ENCODE peak calls at places on chromosome 18, in five cellular contexts. One of them, this sample, is unnamed.

GRCh38 chr18:26470011-26470637 is 78.2 kb downstream of the KCTD1 start:
- DNase-seq in PC-9: no peak
- DNase-seq in astrocyte of the spinal cord: peak; percentile 36
- DNase-seq in right lobe of liver: no peak
- DNase-seq in lower lobe of right lung: no peak
- DNase-seq in this sample: no peak

GRCh38 chr18:69257861-69258458 is 142.7 kb upstream of the DOK6 start:
- DNase-seq in astrocyte of the spinal cord: peak; percentile 73
- DNase-seq in lower lobe of right lung: no peak
- DNase-seq in PC-9: no peak
- DNase-seq in right lobe of liver: no peak
- DNase-seq in this sample: peak; percentile 82

GRCh38 chr18:658947-659533 is 1.6 kb downstream of the TYMS start:
- DNase-seq in astrocyte of the spinal cord: no peak
- DNase-seq in right lobe of liver: no peak
- DNase-seq in PC-9: no peak
- DNase-seq in lower lobe of right lung: no peak
- DNase-seq in this sample: no peak

GRCh38 chr18:12442946-12443345 is 35.2 kb downstream of the PRELID3A start:
- DNase-seq in right lobe of liver: no peak
- DNase-seq in astrocyte of the spinal cord: no peak
- DNase-seq in lower lobe of right lung: no peak
- DNase-seq in PC-9: no peak
- DNase-seq in this sample: peak; percentile 46

GRCh38 chr18:43919565-43919964 is 642.3 kb upstream of the SYT4 start:
- DNase-seq in lower lobe of right lung: no peak
- DNase-seq in astrocyte of the spinal cord: no peak
- DNase-seq in PC-9: no peak
- DNase-seq in right lobe of liver: no peak
- DNase-seq in this sample: peak; percentile 17

GRCh38 chr18:23503967-23504352 is 649 bp downstream of the RMC1 start:
- DNase-seq in PC-9: no peak
- DNase-seq in astrocyte of the spinal cord: no peak
- DNase-seq in right lobe of liver: no peak
- DNase-seq in lower lobe of right lung: no peak
- DNase-seq in this sample: no peak

GRCh38 chr18:42274488-42275137 is 319.6 kb downstream of the PIK3C3 start:
- DNase-seq in lower lobe of right lung: no peak
- DNase-seq in right lobe of liver: no peak
- DNase-seq in PC-9: no peak
- DNase-seq in astrocyte of the spinal cord: peak; percentile 33
- DNase-seq in this sample: peak; percentile 31

GRCh38 chr18:44839239-44839666 is 158.6 kb downstream of the SETBP1 start:
- DNase-seq in PC-9: peak; percentile 81
- DNase-seq in astrocyte of the spinal cord: peak; percentile 64
- DNase-seq in lower lobe of right lung: peak; percentile 79
- DNase-seq in right lobe of liver: peak; percentile 77
- DNase-seq in this sample: peak; percentile 68

GRCh38 chr18:36186461-36187137 is 698 bp upstream of the MOCOS start:
- DNase-seq in astrocyte of the spinal cord: no peak
- DNase-seq in lower lobe of right lung: peak; percentile 83
- DNase-seq in right lobe of liver: peak; percentile 65
- DNase-seq in PC-9: no peak
- DNase-seq in this sample: no peak

GRCh38 chr18:25503567-25504081 is 151.7 kb upstream of the ZNF521 start:
- DNase-seq in right lobe of liver: no peak
- DNase-seq in lower lobe of right lung: no peak
- DNase-seq in PC-9: no peak
- DNase-seq in astrocyte of the spinal cord: peak; percentile 79
- DNase-seq in this sample: peak; percentile 84

GRCh38 chr18:22591231-22591630 is 173.5 kb upstream of the CTAGE1 start:
- DNase-seq in PC-9: no peak
- DNase-seq in astrocyte of the spinal cord: peak; percentile 92
- DNase-seq in right lobe of liver: no peak
- DNase-seq in lower lobe of right lung: no peak
- DNase-seq in this sample: peak; percentile 95

GRCh38 chr18:31176531-31176930 is 13.9 kb upstream of the DSC1 start:
- DNase-seq in right lobe of liver: no peak
- DNase-seq in lower lobe of right lung: no peak
- DNase-seq in astrocyte of the spinal cord: no peak
- DNase-seq in PC-9: no peak
- DNase-seq in this sample: no peak

GRCh38 chr18:63445067-63445466 is 22.8 kb upstream of the VPS4B start:
- DNase-seq in right lobe of liver: no peak
- DNase-seq in PC-9: no peak
- DNase-seq in astrocyte of the spinal cord: no peak
- DNase-seq in lower lobe of right lung: no peak
- DNase-seq in this sample: no peak

GRCh38 chr18:22485808-22486244 is 68.1 kb upstream of the CTAGE1 start:
- DNase-seq in PC-9: no peak
- DNase-seq in right lobe of liver: no peak
- DNase-seq in astrocyte of the spinal cord: peak; percentile 79
- DNase-seq in lower lobe of right lung: no peak
- DNase-seq in this sample: peak; percentile 56

GRCh38 chr18:79943608-79944125 is 7.8 kb downstream of the SLC66A2 start:
- DNase-seq in astrocyte of the spinal cord: no peak
- DNase-seq in right lobe of liver: peak; percentile 49
- DNase-seq in lower lobe of right lung: peak; percentile 27
- DNase-seq in PC-9: no peak
- DNase-seq in this sample: no peak

GRCh38 chr18:63697261-63697660 is 5.5 kb upstream of the SERPINB11 start:
- DNase-seq in astrocyte of the spinal cord: peak; percentile 8
- DNase-seq in lower lobe of right lung: no peak
- DNase-seq in PC-9: no peak
- DNase-seq in right lobe of liver: no peak
- DNase-seq in this sample: peak; percentile 9

GRCh38 chr18:12010187-12010802 is 29.0 kb downstream of the IMPA2 start:
- DNase-seq in PC-9: no peak
- DNase-seq in right lobe of liver: no peak
- DNase-seq in lower lobe of right lung: no peak
- DNase-seq in astrocyte of the spinal cord: no peak
- DNase-seq in this sample: no peak

GRCh38 chr18:13412901-13413300 is 194.3 kb downstream of the LDLRAD4 start:
- DNase-seq in right lobe of liver: no peak
- DNase-seq in lower lobe of right lung: no peak
- DNase-seq in PC-9: no peak
- DNase-seq in astrocyte of the spinal cord: no peak
- DNase-seq in this sample: no peak

GRCh38 chr18:75422341-75422910 is 5.1 kb downstream of the SMIM21 start:
- DNase-seq in astrocyte of the spinal cord: peak; percentile 10
- DNase-seq in right lobe of liver: no peak
- DNase-seq in PC-9: no peak
- DNase-seq in lower lobe of right lung: no peak
- DNase-seq in this sample: peak; percentile 46

GRCh38 chr18:13528739-13529392 is 197.5 kb downstream of the FAM210A start:
- DNase-seq in PC-9: no peak
- DNase-seq in right lobe of liver: no peak
- DNase-seq in lower lobe of right lung: no peak
- DNase-seq in astrocyte of the spinal cord: no peak
- DNase-seq in this sample: no peak

GRCh38 chr18:3012306-3012919 is 531 bp downstream of the LPIN2 start:
- DNase-seq in astrocyte of the spinal cord: peak; percentile 57
- DNase-seq in PC-9: no peak
- DNase-seq in right lobe of liver: peak; percentile 72
- DNase-seq in lower lobe of right lung: no peak
- DNase-seq in this sample: peak; percentile 51

GRCh38 chr18:59996370-59996966 is 96.7 kb downstream of the PMAIP1 start:
- DNase-seq in lower lobe of right lung: no peak
- DNase-seq in PC-9: no peak
- DNase-seq in right lobe of liver: no peak
- DNase-seq in astrocyte of the spinal cord: peak; percentile 66
- DNase-seq in this sample: peak; percentile 84

GRCh38 chr18:78986018-78986481 is 6.4 kb downstream of the SALL3 start:
- DNase-seq in astrocyte of the spinal cord: peak; percentile 43
- DNase-seq in PC-9: no peak
- DNase-seq in lower lobe of right lung: no peak
- DNase-seq in right lobe of liver: no peak
- DNase-seq in this sample: peak; percentile 31

GRCh38 chr18:23355206-23355605 is 97.9 kb upstream of the RIOK3 start:
- DNase-seq in PC-9: no peak
- DNase-seq in astrocyte of the spinal cord: no peak
- DNase-seq in right lobe of liver: no peak
- DNase-seq in lower lobe of right lung: no peak
- DNase-seq in this sample: no peak

GRCh38 chr18:50928551-50928950 is 39.3 kb upstream of the ELAC1 start:
- DNase-seq in right lobe of liver: no peak
- DNase-seq in lower lobe of right lung: no peak
- DNase-seq in astrocyte of the spinal cord: no peak
- DNase-seq in PC-9: no peak
- DNase-seq in this sample: peak; percentile 6

GRCh38 chr18:56431551-56431950 is 206.8 kb downstream of the TXNL1 start:
- DNase-seq in PC-9: peak; percentile 91
- DNase-seq in astrocyte of the spinal cord: peak; percentile 14
- DNase-seq in lower lobe of right lung: no peak
- DNase-seq in right lobe of liver: no peak
- DNase-seq in this sample: peak; percentile 6

GRCh38 chr18:23964282-23965238 is 50.0 kb upstream of the TTC39C start:
- DNase-seq in astrocyte of the spinal cord: no peak
- DNase-seq in PC-9: no peak
- DNase-seq in right lobe of liver: no peak
- DNase-seq in lower lobe of right lung: no peak
- DNase-seq in this sample: no peak

GRCh38 chr18:60117321-60117720 is 217.5 kb downstream of the PMAIP1 start:
- DNase-seq in PC-9: no peak
- DNase-seq in lower lobe of right lung: no peak
- DNase-seq in astrocyte of the spinal cord: no peak
- DNase-seq in right lobe of liver: no peak
- DNase-seq in this sample: no peak

GRCh38 chr18:58041633-58042032 is 2.4 kb upstream of the NEDD4L start:
- DNase-seq in lower lobe of right lung: no peak
- DNase-seq in right lobe of liver: no peak
- DNase-seq in astrocyte of the spinal cord: no peak
- DNase-seq in PC-9: no peak
- DNase-seq in this sample: no peak
- TF ChIP-seq CTCF in lower lobe of right lung: no peak
- TF ChIP-seq CTCF in right lobe of liver: no peak
- TF ChIP-seq CTCF in astrocyte of the spinal cord: no peak
- TF ChIP-seq CTCF in PC-9: no peak
- TF ChIP-seq CTCF in this sample: no peak

GRCh38 chr18:70494524-70494923 is 205.7 kb downstream of the SOCS6 start:
- DNase-seq in PC-9: no peak
- DNase-seq in astrocyte of the spinal cord: no peak
- DNase-seq in right lobe of liver: no peak
- DNase-seq in lower lobe of right lung: no peak
- DNase-seq in this sample: no peak

GRCh38 chr18:70489556-70489955 is 200.7 kb downstream of the SOCS6 start:
- DNase-seq in astrocyte of the spinal cord: no peak
- DNase-seq in PC-9: no peak
- DNase-seq in right lobe of liver: no peak
- DNase-seq in lower lobe of right lung: no peak
- DNase-seq in this sample: no peak

GRCh38 chr18:70491734-70492348 is 203.0 kb downstream of the SOCS6 start:
- DNase-seq in right lobe of liver: no peak
- DNase-seq in astrocyte of the spinal cord: peak; percentile 40
- DNase-seq in PC-9: peak; percentile 39
- DNase-seq in lower lobe of right lung: no peak
- DNase-seq in this sample: peak; percentile 62

GRCh38 chr18:70493461-70493860 is 204.6 kb downstream of the SOCS6 start:
- DNase-seq in astrocyte of the spinal cord: no peak
- DNase-seq in lower lobe of right lung: no peak
- DNase-seq in right lobe of liver: no peak
- DNase-seq in PC-9: no peak
- DNase-seq in this sample: no peak

GRCh38 chr18:70490008-70490933 is 201.4 kb downstream of the SOCS6 start:
- DNase-seq in lower lobe of right lung: no peak
- DNase-seq in PC-9: no peak
- DNase-seq in right lobe of liver: no peak
- DNase-seq in astrocyte of the spinal cord: peak; percentile 59
- DNase-seq in this sample: peak; percentile 79
- H3K4me3 ChIP-seq in lower lobe of right lung: no peak overlapping the region
- H3K4me3 ChIP-seq in PC-9: no peak overlapping the region
- H3K4me3 ChIP-seq in right lobe of liver: peak overlapping the region; percentile 34
- H3K4me3 ChIP-seq in astrocyte of the spinal cord: no peak overlapping the region
- H3K4me3 ChIP-seq in this sample: peak overlapping the region; percentile 37

DNA sequence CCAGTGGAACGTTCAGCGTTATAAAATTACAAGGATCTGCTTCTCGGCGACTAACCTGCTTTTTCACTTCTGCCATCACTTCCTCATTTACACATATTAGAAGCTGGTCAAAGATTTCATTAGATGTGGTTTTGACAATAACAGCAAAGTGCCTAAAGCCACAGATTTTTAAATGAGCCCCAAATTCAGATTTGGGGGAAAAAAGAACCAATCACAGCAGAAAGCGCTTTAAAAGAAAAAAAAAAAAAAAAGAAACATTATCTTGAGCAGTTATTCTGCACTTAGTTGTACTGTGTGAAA is 167.4 kb downstream of the TCF4 start:
- DNase-seq in PC-9: no peak
- DNase-seq in astrocyte of the spinal cord: peak; percentile 30
- DNase-seq in right lobe of liver: no peak
- DNase-seq in lower lobe of right lung: no peak
- DNase-seq in this sample: no peak
- TF ChIP-seq CTCF in PC-9: no peak
- TF ChIP-seq CTCF in astrocyte of the spinal cord: no peak
- TF ChIP-seq CTCF in right lobe of liver: no peak
- TF ChIP-seq CTCF in lower lobe of right lung: no peak
- TF ChIP-seq CTCF in this sample: no peak

GRCh38 chr18:8702668-8703067 is 2.7 kb upstream of the MTCL1 start:
- DNase-seq in astrocyte of the spinal cord: no peak
- DNase-seq in right lobe of liver: no peak
- DNase-seq in PC-9: no peak
- DNase-seq in lower lobe of right lung: no peak
- DNase-seq in this sample: no peak

GRCh38 chr18:8699948-8700347 is 5.4 kb upstream of the MTCL1 start:
- DNase-seq in lower lobe of right lung: no peak
- DNase-seq in PC-9: no peak
- DNase-seq in right lobe of liver: no peak
- DNase-seq in astrocyte of the spinal cord: no peak
- DNase-seq in this sample: peak; percentile 41

GRCh38 chr18:8703181-8703638 is 2.1 kb upstream of the MTCL1 start:
- DNase-seq in right lobe of liver: no peak
- DNase-seq in lower lobe of right lung: no peak
- DNase-seq in astrocyte of the spinal cord: no peak
- DNase-seq in PC-9: no peak
- DNase-seq in this sample: no peak

GRCh38 chr18:8703781-8704301 is 1.5 kb upstream of the MTCL1 start:
- DNase-seq in lower lobe of right lung: no peak
- DNase-seq in PC-9: no peak
- DNase-seq in right lobe of liver: no peak
- DNase-seq in astrocyte of the spinal cord: no peak
- DNase-seq in this sample: no peak

DNA sequence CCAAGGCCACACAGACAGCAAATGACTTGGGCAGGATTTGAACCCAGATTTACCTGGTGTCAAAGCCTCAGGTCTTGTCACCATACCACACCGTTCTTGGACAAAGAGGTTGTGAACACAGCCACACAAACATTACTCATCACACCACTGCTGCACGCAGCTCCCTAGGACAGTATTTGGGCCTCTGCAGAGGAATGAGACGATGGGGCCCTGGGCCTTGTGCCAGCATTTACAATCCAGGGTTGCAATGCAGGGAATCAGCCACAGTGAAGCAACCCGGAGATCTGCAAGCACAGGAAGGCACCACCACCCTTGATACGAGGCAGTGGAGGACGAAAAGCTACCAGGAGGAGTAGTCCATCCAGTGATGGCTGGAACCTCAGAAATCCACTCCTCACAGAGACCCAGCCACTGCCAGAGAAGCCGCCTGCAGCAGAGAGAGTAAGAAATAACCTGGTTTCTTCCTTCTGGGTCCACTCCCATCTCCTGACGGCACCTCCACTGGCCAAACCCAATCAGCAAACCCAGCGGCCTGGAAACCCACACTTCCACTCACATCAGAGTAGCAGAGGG is 3.7 kb upstream of the MTCL1 start:
- DNase-seq in lower lobe of right lung: no peak
- DNase-seq in right lobe of liver: no peak
- DNase-seq in PC-9: no peak
- DNase-seq in astrocyte of the spinal cord: peak; percentile 60
- DNase-seq in this sample: peak; percentile 89
- H3K4me3 ChIP-seq in lower lobe of right lung: no peak overlapping the region
- H3K4me3 ChIP-seq in right lobe of liver: no peak overlapping the region
- H3K4me3 ChIP-seq in PC-9: no peak overlapping the region
- H3K4me3 ChIP-seq in astrocyte of the spinal cord: no peak overlapping the region
- H3K4me3 ChIP-seq in this sample: no peak overlapping the region